ENCODE peak calls at places on chromosomes 5 and 9, in four cellular contexts. B, E, V and H are unnamed samples.

GRCh38 chr9:103037508-103038477 is 42.7 kb downstream of the CYLC2 start:
- DNase-seq in E (peak; percentile 3), V (no peak), B (no peak), H (peak; percentile 85)

GRCh38 chr5:177409043-177409801 is at the start of gene F12:
- DNase-seq in V (no peak), E (no peak), B (no peak), H (no peak)

GRCh38 chr9:4137234-4137633 is 162.6 kb downstream of the GLIS3 start:
- DNase-seq in E (peak; percentile 99), B (no peak), V (peak; percentile 85), H (peak; percentile 97)

GRCh38 chr5:148452499-148453193 is 68.9 kb downstream of the FBXO38 start:
- DNase-seq in V (no peak), B (no peak), E (no peak), H (no peak)

GRCh38 chr9:38228331-38229122 is 159.5 kb upstream of the SHB start:
- DNase-seq in E (peak; percentile 42), B (no peak), V (no peak), H (no peak)

GRCh38 chr5:33153891-33154290 is 286.9 kb upstream of the TARS1 start:
- DNase-seq in V (no peak), B (no peak), E (peak; percentile 77), H (peak; percentile 85)

GRCh38 chr9:38315085-38315595 is 77.4 kb upstream of the ALDH1B1 start:
- DNase-seq in E (no peak), B (peak; percentile 95), V (no peak), H (no peak)

GRCh38 chr9:107049046-107049824 is 186.3 kb downstream of the ZNF462 start:
- DNase-seq in E (peak; percentile 24), B (no peak), V (no peak), H (peak; percentile 16)

GRCh38 chr9:97501972-97502221 is 431 bp downstream of the TMOD1 start:
- DNase-seq in E (no peak), V (no peak), B (no peak), H (no peak)